ENCODE peak calls at places on chromosome 2, in four cellular contexts. One of them, this sample, is unnamed.

GRCh38 chr2:47043142-47043890 is 111.8 kb downstream of the STPG4 start:
- DNase-seq in A549: peak; percentile 81
- DNase-seq in stomach: no peak
- DNase-seq in transverse colon: peak; percentile 39
- DNase-seq in this sample: no peak

GRCh38 chr2:15808980-15809379 is 131.4 kb upstream of the MYCN start:
- DNase-seq in A549: no peak
- DNase-seq in transverse colon: no peak
- DNase-seq in stomach: no peak
- DNase-seq in this sample: no peak

GRCh38 chr2:103959174-103960125 is 894.5 kb upstream of the POU3F3 start:
- DNase-seq in stomach: no peak
- DNase-seq in A549: peak; percentile 51
- DNase-seq in transverse colon: peak; percentile 10
- DNase-seq in this sample: no peak

GRCh38 chr2:191942114-191943103 is 95.5 kb upstream of the CAVIN2 start:
- DNase-seq in A549: no peak
- DNase-seq in transverse colon: no peak
- DNase-seq in stomach: no peak
- DNase-seq in this sample: no peak

GRCh38 chr2:31219131-31219969 is 2.0 kb upstream of the CAPN14 start:
- DNase-seq in transverse colon: no peak
- DNase-seq in A549: peak; percentile 19
- DNase-seq in stomach: no peak
- DNase-seq in this sample: no peak

GRCh38 chr2:6139142-6139541 is 447.0 kb downstream of the SOX11 start:
- DNase-seq in transverse colon: no peak
- DNase-seq in A549: peak; percentile 16
- DNase-seq in stomach: no peak
- DNase-seq in this sample: no peak

GRCh38 chr2:19033240-19033639 is 325.2 kb downstream of the OSR1 start:
- DNase-seq in A549: no peak
- DNase-seq in transverse colon: no peak
- DNase-seq in stomach: peak; percentile 28
- DNase-seq in this sample: peak; percentile 68

GRCh38 chr2:53129851-53130250 is 637.8 kb upstream of the CHAC2 start:
- DNase-seq in stomach: no peak
- DNase-seq in A549: no peak
- DNase-seq in transverse colon: no peak
- DNase-seq in this sample: no peak

GRCh38 chr2:1793001-1793867 is 48.9 kb upstream of the PXDN start:
- DNase-seq in transverse colon: no peak
- DNase-seq in stomach: no peak
- DNase-seq in A549: no peak
- DNase-seq in this sample: no peak

GRCh38 chr2:15047184-15047583 is 414.7 kb downstream of the LRATD1 start:
- DNase-seq in transverse colon: no peak
- DNase-seq in A549: no peak
- DNase-seq in stomach: no peak
- DNase-seq in this sample: no peak

GRCh38 chr2:190804182-190804795 is 76.3 kb upstream of the GLS start:
- DNase-seq in stomach: no peak
- DNase-seq in transverse colon: no peak
- DNase-seq in A549: peak; percentile 27
- DNase-seq in this sample: no peak

GRCh38 chr2:46294185-46294836 is 2.9 kb upstream of the EPAS1 start:
- DNase-seq in transverse colon: peak; percentile 47
- DNase-seq in A549: peak; percentile 60
- DNase-seq in stomach: no peak
- DNase-seq in this sample: peak; percentile 52

GRCh38 chr2:201440182-201440581 is 11.1 kb downstream of the TRAK2 start:
- DNase-seq in stomach: peak; percentile 61
- DNase-seq in A549: no peak
- DNase-seq in transverse colon: peak; percentile 61
- DNase-seq in this sample: no peak

GRCh38 chr2:43407826-43408783 is 181.7 kb upstream of the ZFP36L2 start:
- DNase-seq in transverse colon: no peak
- DNase-seq in stomach: no peak
- DNase-seq in A549: no peak
- DNase-seq in this sample: no peak

GRCh38 chr2:109295781-109296117 is 166.7 kb downstream of the SH3RF3 start:
- DNase-seq in transverse colon: no peak
- DNase-seq in A549: no peak
- DNase-seq in stomach: no peak
- DNase-seq in this sample: no peak

DNA sequence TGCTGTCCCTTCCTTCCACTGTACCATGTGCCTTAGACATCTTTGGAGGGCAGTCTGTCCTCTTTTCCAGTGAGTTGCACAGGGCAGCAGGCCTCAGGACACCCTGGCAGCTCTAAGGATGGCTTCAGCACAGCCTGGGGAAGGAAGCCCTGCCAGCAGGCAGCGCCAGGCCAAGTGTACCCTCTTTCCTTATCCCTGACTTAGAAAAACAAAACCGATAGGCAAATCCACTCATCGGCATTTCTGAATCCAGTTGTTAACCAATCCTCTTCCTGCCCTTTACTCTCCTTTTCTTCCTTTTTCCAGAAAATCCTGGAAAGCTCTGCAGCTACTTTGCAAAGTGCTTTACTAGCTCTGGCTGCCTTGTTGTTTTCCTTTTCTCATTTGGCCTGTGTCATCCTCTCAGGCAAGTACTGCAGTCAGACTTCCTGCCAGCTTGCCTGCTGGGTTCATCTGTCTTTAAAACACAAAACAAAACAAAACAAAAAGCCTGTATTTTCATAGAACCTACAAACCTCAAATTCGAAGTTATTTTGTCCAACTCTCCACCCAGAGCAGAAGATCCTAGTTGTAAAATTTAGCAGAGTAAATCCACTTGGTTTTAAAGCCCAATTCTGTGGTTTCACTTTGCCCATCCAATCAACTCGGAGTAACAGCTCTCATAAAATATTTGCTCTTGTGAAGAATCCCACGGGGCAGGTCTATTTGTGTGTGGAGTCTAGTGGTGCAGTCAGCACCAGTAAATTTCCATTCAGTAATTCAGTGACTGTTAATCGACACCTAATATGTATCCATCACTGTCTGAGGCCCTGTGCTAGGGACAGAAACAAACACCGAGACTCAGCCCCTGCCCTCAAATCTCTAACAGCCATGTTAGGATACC is 45.2 kb downstream of the PCBP1 start:
- DNase-seq in A549: peak; percentile 68
- DNase-seq in transverse colon: peak; percentile 47
- DNase-seq in stomach: peak; percentile 55
- DNase-seq in this sample: no peak
- TF ChIP-seq POLR2A in A549: no peak
- TF ChIP-seq POLR2A in transverse colon: peak; percentile 52
- TF ChIP-seq POLR2A in stomach: no peak
- TF ChIP-seq POLR2A in this sample: peak; percentile 23

DNA sequence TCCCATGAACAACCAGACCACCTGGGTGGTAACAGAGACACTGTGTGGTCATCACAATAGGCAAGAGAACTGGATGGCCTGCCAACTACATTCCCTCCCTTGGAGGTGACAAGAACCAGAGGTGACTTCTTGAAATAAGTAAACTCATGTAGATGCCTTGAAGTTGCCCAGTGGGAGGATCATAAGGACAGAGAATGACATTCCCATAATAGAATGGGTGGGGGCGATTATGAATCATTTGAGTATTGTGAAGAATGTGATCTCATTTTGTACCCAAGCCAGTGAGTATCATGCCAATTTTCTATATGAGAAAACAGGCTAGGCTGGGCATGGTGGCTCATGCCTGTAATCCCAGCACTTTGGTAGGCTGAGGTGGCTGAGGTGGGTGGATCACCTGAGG is 211.4 kb upstream of the GYPC start:
- DNase-seq in stomach: no peak
- DNase-seq in A549: no peak
- DNase-seq in transverse colon: no peak
- DNase-seq in this sample: no peak
- TF ChIP-seq EP300 in stomach: no peak
- TF ChIP-seq EP300 in A549: no peak
- TF ChIP-seq EP300 in transverse colon: no peak
- TF ChIP-seq EP300 in this sample: no peak

DNA sequence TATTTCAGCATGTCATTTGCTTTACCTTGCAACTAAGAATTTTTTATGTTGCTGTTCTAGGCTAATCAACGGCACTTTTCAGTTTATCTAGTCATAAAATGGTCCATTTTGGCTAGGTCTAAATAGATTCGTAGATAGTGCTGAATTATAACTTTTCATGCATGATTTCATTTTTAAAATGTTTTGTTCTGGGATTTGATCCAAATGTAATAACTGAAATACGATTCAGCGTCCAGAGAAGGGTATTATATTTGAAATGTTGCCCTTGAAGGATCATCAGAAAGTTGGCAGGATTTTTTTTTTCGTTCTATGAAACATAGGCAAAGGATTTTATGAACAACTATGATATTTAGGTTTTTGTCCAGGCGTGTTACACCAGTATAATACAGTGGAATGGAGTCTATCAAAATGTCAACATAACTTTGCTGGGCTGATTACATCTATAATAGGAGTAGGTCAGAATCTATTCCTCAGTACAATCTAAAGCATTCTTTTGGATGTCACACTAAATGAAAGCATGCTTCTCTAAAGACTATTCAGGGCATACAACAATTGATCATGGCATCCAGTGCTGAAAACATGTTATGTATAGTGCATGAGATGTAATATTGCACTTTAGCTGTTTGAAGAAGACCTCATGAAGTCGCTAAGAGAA is 24.8 kb downstream of the TTC27 start:
- DNase-seq in transverse colon: no peak
- DNase-seq in stomach: no peak
- DNase-seq in A549: no peak
- DNase-seq in this sample: no peak
- TF ChIP-seq POLR2A in transverse colon: no peak
- TF ChIP-seq POLR2A in stomach: no peak
- TF ChIP-seq POLR2A in A549: no peak
- TF ChIP-seq POLR2A in this sample: no peak

GRCh38 chr2:238203973-238204683 is 633 bp upstream of the ILKAP start:
- DNase-seq in stomach: no peak
- DNase-seq in transverse colon: no peak
- DNase-seq in A549: no peak
- DNase-seq in this sample: no peak
- TF ChIP-seq EP300 in stomach: no peak
- TF ChIP-seq EP300 in transverse colon: no peak
- TF ChIP-seq EP300 in A549: no peak
- TF ChIP-seq EP300 in this sample: no peak

GRCh38 chr2:160209457-160209856 is 9.4 kb upstream of the ITGB6 start:
- DNase-seq in A549: peak; percentile 71
- DNase-seq in stomach: no peak
- DNase-seq in transverse colon: no peak
- DNase-seq in this sample: no peak

GRCh38 chr2:160207271-160207670 is 7.2 kb upstream of the ITGB6 start:
- DNase-seq in A549: no peak
- DNase-seq in stomach: no peak
- DNase-seq in transverse colon: no peak
- DNase-seq in this sample: no peak

GRCh38 chr2:160208662-160209229 is 8.7 kb upstream of the ITGB6 start:
- DNase-seq in A549: no peak
- DNase-seq in stomach: no peak
- DNase-seq in transverse colon: no peak
- DNase-seq in this sample: no peak

GRCh38 chr2:160206436-160206835 is 6.4 kb upstream of the ITGB6 start:
- DNase-seq in stomach: no peak
- DNase-seq in transverse colon: no peak
- DNase-seq in A549: no peak
- DNase-seq in this sample: no peak

DNA sequence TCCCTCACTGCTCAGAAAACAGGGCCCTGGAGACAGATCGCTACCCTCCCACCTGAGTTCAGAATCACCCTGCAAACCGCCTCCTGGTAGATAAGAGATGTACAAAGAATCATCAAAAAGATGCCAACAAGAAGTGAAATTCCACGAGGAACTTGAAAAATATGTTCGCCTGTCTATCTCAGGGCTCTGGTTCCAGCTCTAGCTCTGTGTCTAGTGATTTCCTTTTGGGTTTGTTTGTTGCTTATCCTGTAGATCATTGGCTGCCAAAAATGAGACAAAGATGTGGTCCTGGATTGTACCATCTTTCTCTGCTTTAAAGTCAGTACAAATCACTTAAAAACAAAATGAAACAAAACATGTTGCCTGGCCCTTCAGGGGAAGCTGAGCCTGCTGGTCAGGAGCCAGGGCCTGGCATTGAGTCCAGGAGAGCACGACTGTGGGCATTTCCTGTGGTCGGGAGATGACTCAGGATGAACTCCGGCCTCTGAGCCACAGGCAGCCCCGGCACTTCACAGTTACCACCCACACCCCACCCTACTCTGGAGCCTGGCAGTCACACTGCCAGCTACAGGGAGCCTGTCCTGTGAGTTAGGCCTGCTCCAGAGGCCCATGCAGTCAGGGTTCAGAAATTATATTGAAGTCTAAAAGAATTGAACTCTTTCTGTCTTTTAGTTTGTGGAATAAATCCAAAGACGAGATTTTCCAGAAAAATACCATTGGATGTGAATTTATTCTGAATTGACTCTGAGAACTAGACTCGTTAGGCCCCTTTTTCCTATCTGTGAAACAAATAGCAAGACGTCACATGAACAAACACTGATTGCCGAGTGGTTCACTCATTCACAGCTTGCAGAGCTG is 8.0 kb upstream of the ITGB6 start:
- DNase-seq in transverse colon: peak; percentile 88
- DNase-seq in stomach: peak; percentile 82
- DNase-seq in A549: peak; percentile 96
- DNase-seq in this sample: no peak
- TF ChIP-seq POLR2A in transverse colon: peak; percentile 55
- TF ChIP-seq POLR2A in stomach: no peak
- TF ChIP-seq POLR2A in A549: peak; percentile 25
- TF ChIP-seq POLR2A in this sample: no peak

DNA sequence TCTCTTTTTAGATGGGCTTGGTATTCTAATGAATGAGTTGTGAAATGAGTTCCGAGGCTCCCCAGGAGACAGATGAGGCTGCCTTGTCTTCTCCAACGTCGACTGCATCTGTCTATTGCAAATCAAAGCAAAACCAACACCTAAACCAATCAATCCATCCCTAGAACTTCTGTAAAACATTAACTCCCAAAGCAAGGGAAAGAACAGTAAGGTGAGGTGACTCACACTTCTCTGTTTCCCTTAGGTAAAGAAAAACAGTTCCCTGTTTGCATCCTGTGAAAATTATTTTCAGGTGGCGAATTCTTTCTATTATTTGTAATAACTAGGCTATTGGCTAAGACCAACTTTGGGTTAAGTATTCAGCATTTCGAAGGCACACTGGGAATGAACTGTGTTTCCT is 249.4 kb downstream of the EPHA4 start:
- DNase-seq in transverse colon: no peak
- DNase-seq in A549: no peak
- DNase-seq in stomach: no peak
- DNase-seq in this sample: no peak
- TF ChIP-seq EP300 in transverse colon: no peak
- TF ChIP-seq EP300 in A549: no peak
- TF ChIP-seq EP300 in stomach: no peak
- TF ChIP-seq EP300 in this sample: no peak

GRCh38 chr2:141931797-141932196 is 199.0 kb downstream of the LRP1B start:
- DNase-seq in A549: no peak
- DNase-seq in transverse colon: no peak
- DNase-seq in stomach: no peak
- DNase-seq in this sample: no peak
- TF ChIP-seq POLR2A in A549: no peak
- TF ChIP-seq POLR2A in transverse colon: no peak
- TF ChIP-seq POLR2A in stomach: no peak
- TF ChIP-seq POLR2A in this sample: no peak